ENCODE peak calls at places on chromosomes 3 and 15, in six cellular contexts. C is PC-3, N is GM13976, J is cardiac fibroblast, M is fibroblast of mammary gland, Q is fibroblast of the aortic adventitia. S is an unnamed sample.

GRCh38 chr3:16319307-16319706 is 54.3 kb downstream of the OXNAD1 start:
- DNase-seq in N (peak; percentile 48), C (peak; percentile 33), M (peak; percentile 14), Q (no peak), J (no peak), S (no peak)

GRCh38 chr3:120028271-120029047 is 65.8 kb downstream of the GSK3B start:
- DNase-seq in M (no peak), Q (no peak), C (no peak), N (no peak), J (no peak), S (no peak)

GRCh38 chr3:190169243-190169642 is 48.5 kb upstream of the P3H2 start:
- DNase-seq in M (no peak), N (no peak), C (no peak), J (no peak), Q (peak; percentile 22), S (no peak)

GRCh38 chr15:89912674-89913396 is at the start of gene ARPIN:
- DNase-seq in J (peak; percentile 61), N (no peak), M (peak; percentile 31), Q (peak; percentile 47), C (peak; percentile 44), S (no peak)

GRCh38 chr3:104244680-104245079 is 1122.0 kb upstream of the ALCAM start:
- DNase-seq in C (no peak), Q (no peak), N (no peak), M (no peak), J (no peak), S (no peak)

GRCh38 chr3:66816110-66816761 is 181.9 kb upstream of the KBTBD8 start:
- DNase-seq in Q (peak; percentile 84), J (peak; percentile 75), N (peak; percentile 45), M (peak; percentile 67), C (peak; percentile 58), S (no peak)

GRCh38 chr3:46301122-46301835 is 52.6 kb upstream of the CCR2 start:
- DNase-seq in M (no peak), C (no peak), N (no peak), J (no peak), Q (no peak), S (no peak)

GRCh38 chr3:188779537-188779936 is 392.2 kb upstream of the TPRG1 start:
- DNase-seq in M (peak; percentile 65), Q (peak; percentile 85), N (no peak), C (no peak), J (peak; percentile 75), S (no peak)

GRCh38 chr15:45714501-45715488 is 80.0 kb downstream of the SQOR start:
- DNase-seq in J (peak; percentile 82), C (peak; percentile 74), M (peak; percentile 79), N (no peak), Q (peak; percentile 67), S (peak; percentile 4)

GRCh38 chr3:175200391-175200790 is 341.3 kb downstream of the NAALADL2 start:
- DNase-seq in J (no peak), M (peak; percentile 17), C (no peak), N (no peak), Q (no peak), S (no peak)

GRCh38 chr3:194369522-194370279 is at the start of gene LRRC15:
- DNase-seq in C (peak; percentile 70), J (peak; percentile 49), M (peak; percentile 39), Q (peak; percentile 54), N (no peak), S (no peak)

GRCh38 chr3:175726228-175726627 is 867.1 kb downstream of the NAALADL2 start:
- DNase-seq in Q (no peak), M (no peak), J (no peak), C (no peak), N (no peak), S (no peak)

GRCh38 chr3:186932281-186933181 is 2.2 kb downstream of the ST6GAL1 start:
- DNase-seq in M (no peak), C (no peak), J (peak; percentile 48), N (no peak), Q (peak; percentile 36), S (no peak)

GRCh38 chr3:27607370-27607769 is 114.8 kb downstream of the EOMES start:
- DNase-seq in M (peak; percentile 58), J (peak; percentile 67), N (no peak), Q (peak; percentile 47), C (peak; percentile 60), S (no peak)

GRCh38 chr3:40044487-40044886 is 235.1 kb downstream of the MYRIP start:
- DNase-seq in J (peak; percentile 89), Q (peak; percentile 72), C (no peak), M (peak; percentile 98), N (no peak), S (peak; percentile 71)

GRCh38 chr3:189446959-189447560 is 184.1 kb upstream of the TP63 start:
- DNase-seq in M (no peak), N (no peak), Q (peak; percentile 53), C (no peak), J (peak; percentile 44), S (no peak)

GRCh38 chr3:152436707-152437615 is 168.2 kb downstream of the MBNL1 start:
- DNase-seq in M (peak; percentile 28), J (no peak), Q (no peak), N (no peak), C (no peak), S (peak; percentile 2)

GRCh38 chr15:68441045-68441743 is 9.2 kb upstream of the ITGA11 start:
- DNase-seq in M (no peak), N (no peak), J (peak; percentile 34), C (no peak), Q (peak; percentile 78), S (no peak)

GRCh38 chr15:99421172-99421656 is 144.6 kb upstream of the MEF2A start:
- DNase-seq in J (peak; percentile 38), M (no peak), Q (no peak), N (no peak), C (no peak), S (no peak)

GRCh38 chr3:133865136-133865855 is 30.4 kb downstream of the RAB6B start:
- DNase-seq in J (no peak), Q (no peak), M (no peak), C (no peak), N (no peak), S (no peak)

GRCh38 chr3:179068779-179069530 is 2.7 kb downstream of the ZMAT3 start:
- DNase-seq in C (peak; percentile 30), N (no peak), M (peak; percentile 47), Q (peak; percentile 42), J (peak; percentile 37), S (no peak)
- TF ChIP-seq CTCF in C (peak; percentile 82), N (peak; percentile 59), M (peak; percentile 59), Q (peak; percentile 43), J (peak; percentile 56), S (peak; percentile 70)

DNA sequence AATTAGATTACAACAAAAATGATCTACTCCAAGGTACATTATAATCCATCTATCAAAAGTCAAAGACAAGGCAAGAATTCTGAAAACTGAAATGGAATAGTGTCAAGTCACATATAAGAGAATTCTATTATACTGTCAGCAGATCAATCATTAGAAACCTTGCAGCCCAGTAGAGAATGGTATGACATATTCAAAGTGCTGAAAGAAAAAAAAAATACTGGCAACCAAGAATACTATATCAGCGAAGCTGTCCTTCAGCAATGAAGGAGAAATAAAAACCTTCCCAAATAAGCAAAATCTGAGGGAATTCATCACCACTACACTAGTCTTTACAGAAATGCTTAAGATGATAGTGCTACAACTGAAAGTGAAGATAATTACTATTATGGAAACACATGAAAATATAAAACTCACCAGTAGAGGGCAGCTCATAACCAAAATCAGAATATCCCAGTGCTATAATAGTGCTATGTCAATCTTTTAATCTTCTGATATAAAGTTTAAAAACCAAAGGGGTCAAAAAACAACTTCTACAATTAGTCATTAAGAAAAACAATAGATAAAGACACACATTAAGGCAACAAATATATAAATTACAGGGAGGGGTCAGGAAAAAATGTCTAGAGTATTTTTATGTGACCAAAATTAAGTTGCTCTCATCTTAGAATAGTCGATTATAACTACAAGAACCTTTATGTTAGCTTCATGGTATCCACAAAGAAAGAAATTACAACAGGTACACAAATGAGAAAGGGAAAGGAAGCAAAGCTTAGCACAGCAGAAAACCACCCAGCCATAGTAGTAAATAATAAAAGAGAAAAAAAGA is 190.7 kb upstream of the CNTN6 start:
- DNase-seq in Q (peak; percentile 16), J (peak; percentile 6), C (peak; percentile 48), N (peak; percentile 6), M (peak; percentile 11), S (no peak)
- TF ChIP-seq CTCF in Q (peak; percentile 39), J (peak; percentile 19), C (peak; percentile 72), N (no peak), M (peak; percentile 51), S (peak; percentile 14)

GRCh38 chr15:47819158-47819557 is 101.9 kb downstream of the SEMA6D start:
- DNase-seq in J (peak; percentile 26), M (no peak), Q (no peak), N (no peak), C (no peak), S (no peak)

GRCh38 chr15:47822066-47822465 is 104.8 kb downstream of the SEMA6D start:
- DNase-seq in M (no peak), Q (no peak), N (no peak), C (no peak), J (no peak), S (no peak)

GRCh38 chr15:47820780-47821319 is 103.5 kb downstream of the SEMA6D start:
- DNase-seq in C (no peak), J (peak; percentile 70), M (peak; percentile 89), N (no peak), Q (peak; percentile 70), S (peak; percentile 15)

GRCh38 chr15:47820047-47820779 is 102.9 kb downstream of the SEMA6D start:
- DNase-seq in J (peak; percentile 67), Q (peak; percentile 46), N (no peak), M (peak; percentile 69), C (peak; percentile 74), S (peak; percentile 11)

DNA sequence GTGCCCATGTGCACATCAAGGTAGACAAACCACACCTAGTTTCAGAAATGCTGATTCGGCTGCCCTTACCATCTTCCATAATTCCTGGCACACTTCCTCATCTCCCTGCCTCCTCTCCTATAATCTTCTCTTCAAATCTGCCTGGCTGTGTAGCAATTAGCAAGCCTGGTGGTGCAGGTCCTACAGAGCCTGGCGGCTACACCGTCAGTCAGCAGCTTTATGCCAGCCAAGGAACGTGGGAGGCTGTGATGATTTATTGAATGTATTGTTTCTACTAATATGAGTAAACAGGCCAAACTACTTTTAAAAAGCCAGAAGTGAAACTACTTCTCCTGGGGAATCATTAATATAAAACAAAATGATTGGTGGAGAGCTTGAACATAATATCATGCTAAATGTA is 106.9 kb downstream of the SEMA6D start:
- DNase-seq in M (no peak), J (no peak), N (no peak), Q (no peak), C (no peak), S (no peak)
- TF ChIP-seq CTCF in M (no peak), J (no peak), N (no peak), Q (no peak), C (no peak), S (no peak)

DNA sequence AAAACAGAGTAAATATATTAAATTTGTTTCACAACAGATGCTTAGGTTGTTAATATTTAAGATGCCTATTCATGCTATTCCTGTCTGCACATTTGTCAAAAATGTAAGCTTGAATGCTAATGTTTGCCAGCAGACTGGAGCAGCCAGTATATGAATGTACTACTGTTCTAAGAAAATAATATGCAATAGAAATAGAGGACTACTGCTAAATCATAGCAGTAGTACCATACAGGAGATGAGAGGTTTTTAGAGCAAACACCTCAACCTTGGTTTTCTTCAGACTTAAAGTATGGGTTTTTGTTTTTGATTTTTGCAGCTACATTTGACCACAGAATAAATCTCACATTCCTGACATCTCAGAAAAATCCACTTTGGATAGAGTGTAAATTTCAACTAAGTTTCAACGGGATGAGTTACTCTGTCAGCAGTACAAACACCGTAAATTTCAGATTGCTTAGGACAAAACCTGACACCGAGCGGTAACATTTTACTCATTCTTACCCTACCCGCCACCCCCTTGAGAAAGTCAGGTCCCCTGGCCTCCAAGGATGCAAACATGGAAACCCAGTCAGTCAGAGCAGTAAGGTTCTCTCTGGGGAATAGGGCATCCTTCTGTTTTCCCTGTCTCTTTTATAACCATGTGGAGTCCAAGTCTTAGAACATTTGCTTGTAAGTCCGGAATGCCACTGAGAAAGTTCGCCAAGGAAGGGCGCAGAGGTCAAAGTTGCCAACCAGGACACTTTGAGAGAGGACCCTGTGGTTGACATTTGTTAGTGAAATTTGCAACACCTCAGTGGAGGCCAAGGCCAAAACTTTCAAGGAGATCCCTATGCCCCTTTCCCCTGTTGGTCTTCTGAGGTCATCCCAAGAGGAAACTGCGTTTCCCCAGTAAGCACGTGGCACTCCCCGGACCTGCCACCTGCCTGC is 17.9 kb upstream of the SATB1 start:
- DNase-seq in C (no peak), N (peak; percentile 10), Q (no peak), J (no peak), M (no peak), S (no peak)
- TF ChIP-seq CTCF in C (no peak), N (no peak), Q (no peak), J (no peak), M (no peak), S (no peak)